ENCODE peak calls at places on chromosomes 12 and 14, in ten cellular contexts. C, N, O, T, P, M, G, F, V and B are unnamed samples.

GRCh38 chr14:91367173-91368171 is 50.1 kb downstream of the CCDC88C start:
- DNase-seq in O (peak), P (no peak), N (no peak), M (no peak), C (no peak), F (no peak), T (no peak), G (no peak), V (no peak), B (peak)

GRCh38 chr12:46963977-46964376 is 115.4 kb upstream of the PCED1B start:
- DNase-seq in P (no peak), T (peak), F (peak), C (peak), G (no peak), M (no peak), N (no peak), V (no peak), O (no peak), B (peak)

GRCh38 chr12:92987846-92988621 is 58.9 kb upstream of the EEA1 start:
- DNase-seq in M (no peak), O (no peak), P (no peak), C (no peak), G (no peak), F (peak), N (no peak), T (no peak), V (no peak), B (no peak)

GRCh38 chr12:79019672-79020071 is 155.1 kb downstream of the SYT1 start:
- DNase-seq in V (no peak), M (no peak), N (no peak), F (no peak), O (no peak), C (no peak), P (no peak), G (no peak), T (no peak), B (no peak)

GRCh38 chr12:52137746-52138145 is 54.1 kb downstream of the KRT80 start:
- DNase-seq in V (no peak), N (no peak), T (no peak), O (no peak), P (no peak), M (peak), C (no peak), G (no peak), F (no peak), B (no peak)

GRCh38 chr14:96554315-96554910 is 52.2 kb downstream of the PAPOLA start:
- DNase-seq in V (no peak), P (no peak), F (no peak), M (no peak), G (no peak), C (no peak), N (no peak), O (no peak), T (no peak), B (no peak)

GRCh38 chr14:75282166-75282547 is 3.5 kb downstream of the FOS start:
- DNase-seq in T (no peak), N (no peak), C (peak), V (no peak), F (no peak), G (no peak), P (no peak), O (no peak), M (no peak), B (peak)

GRCh38 chr12:13362260-13362841 is 165.8 kb downstream of the EMP1 start:
- DNase-seq in O (peak), T (peak), C (peak), P (no peak), V (peak), M (peak), N (peak), G (peak), F (peak), B (peak)

GRCh38 chr14:67526676-67527459 is 6.2 kb upstream of the PLEKHH1 start:
- DNase-seq in N (peak), C (peak), V (peak), T (peak), F (peak), M (no peak), G (peak), O (peak), P (no peak), B (peak)

GRCh38 chr12:22271036-22271435 is 63.5 kb downstream of the ST8SIA1 start:
- DNase-seq in G (no peak), P (peak), T (no peak), N (no peak), O (peak), F (no peak), V (no peak), C (peak), M (no peak), B (peak)

GRCh38 chr14:60734465-60735242 is at the start of gene MNAT1:
- DNase-seq in F (peak), O (peak), V (peak), T (peak), G (peak), P (peak), C (peak), N (peak), M (peak), B (peak)

GRCh38 chr14:104688755-104689619 is at the start of gene INF2:
- DNase-seq in M (peak), N (peak), C (peak), G (peak), F (peak), O (no peak), V (no peak), T (peak), P (no peak), B (peak)

GRCh38 chr12:12534134-12534866 is 28.4 kb downstream of the DUSP16 start:
- DNase-seq in N (no peak), G (no peak), C (no peak), V (no peak), F (no peak), O (no peak), P (no peak), T (peak), M (no peak), B (no peak)

DNA sequence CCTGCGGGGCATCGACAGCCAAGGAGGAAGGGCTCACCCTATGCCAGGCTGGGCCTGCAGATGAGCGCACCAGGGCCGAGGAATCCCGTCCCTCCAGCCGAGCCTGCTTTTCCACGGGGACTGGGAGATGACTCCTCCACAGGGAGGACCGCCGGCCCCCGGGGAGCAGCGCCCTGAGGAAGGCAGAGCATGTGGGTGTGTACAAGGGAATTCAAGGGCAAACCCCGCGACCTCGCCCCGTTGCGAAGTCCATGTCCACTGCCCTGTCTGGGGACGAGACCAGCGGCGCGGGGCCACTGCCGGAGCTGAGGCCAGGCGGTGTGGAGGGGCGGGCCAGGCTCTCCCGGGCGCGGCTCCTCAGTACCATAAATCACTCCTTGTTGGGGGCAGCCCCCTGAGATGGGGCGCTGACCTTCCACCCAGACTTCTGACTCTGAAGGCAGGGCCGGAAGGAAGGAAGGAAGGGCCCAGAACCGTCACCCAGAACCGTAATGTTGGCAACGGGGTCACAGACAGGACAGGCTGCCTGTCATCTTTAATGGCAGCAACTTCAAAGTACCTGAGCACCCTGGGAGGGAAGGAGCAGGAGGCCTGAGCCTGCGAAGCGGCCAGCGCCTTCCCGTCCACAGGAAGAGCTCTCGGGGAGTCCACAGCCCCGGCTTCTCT is 52.6 kb downstream of the RNF34 start:
- DNase-seq in T (no peak), F (no peak), G (no peak), C (no peak), O (no peak), V (no peak), N (peak), P (no peak), M (no peak), B (no peak)
- H3K4me3 ChIP-seq in T (no peak), F (no peak), G (no peak), C (peak), O (no peak), V (no peak), N (peak), P (no peak), M (no peak), B (no peak)

GRCh38 chr12:6945613-6946012 is 1.8 kb downstream of the C12orf57 start:
- DNase-seq in O (no peak), P (no peak), F (no peak), C (no peak), G (no peak), N (no peak), M (no peak), T (no peak), V (no peak), B (no peak)
- H3K4me3 ChIP-seq in O (no peak), P (peak), F (no peak), C (no peak), G (peak), N (peak), M (no peak), T (no peak), V (no peak), B (no peak)

GRCh38 chr12:54053625-54054441 is at the start of gene HOXC4:
- DNase-seq in V (no peak), M (no peak), G (no peak), P (no peak), C (no peak), N (no peak), O (no peak), T (peak), F (no peak), B (no peak)

GRCh38 chr12:54052745-54053624 is 650 bp upstream of the HOXC4 start:
- DNase-seq in T (no peak), G (no peak), V (no peak), N (no peak), P (no peak), O (no peak), F (no peak), M (no peak), C (no peak), B (no peak)

GRCh38 chr12:54055522-54055921 is 1.9 kb downstream of the HOXC4 start:
- DNase-seq in P (no peak), O (no peak), T (no peak), C (no peak), M (no peak), G (no peak), F (no peak), V (no peak), N (no peak), B (no peak)

GRCh38 chr12:54056110-54056509 is 2.5 kb downstream of the HOXC4 start:
- DNase-seq in N (no peak), O (no peak), P (no peak), G (no peak), T (no peak), V (no peak), M (no peak), C (no peak), F (no peak), B (no peak)

GRCh38 chr12:54054442-54055332 is 1.1 kb downstream of the HOXC4 start:
- DNase-seq in O (no peak), N (no peak), V (no peak), M (no peak), C (no peak), G (no peak), F (no peak), P (no peak), T (no peak), B (no peak)
- H3K4me3 ChIP-seq in O (peak), N (peak), V (peak), M (no peak), C (no peak), G (peak), F (peak), P (no peak), T (peak), B (peak)

GRCh38 chr12:9869307-9870161 is at the start of gene CLEC2B:
- DNase-seq in T (no peak), M (no peak), C (peak), N (no peak), V (no peak), P (peak), O (peak), G (no peak), F (no peak), B (peak)

GRCh38 chr12:9867531-9867930 is 1.6 kb downstream of the CLEC2B start:
- DNase-seq in T (no peak), N (no peak), P (no peak), M (no peak), O (no peak), C (no peak), F (no peak), V (no peak), G (no peak), B (no peak)

GRCh38 chr12:9870311-9870866 is 1.2 kb upstream of the CLEC2B start:
- DNase-seq in V (no peak), F (no peak), N (no peak), T (peak), P (no peak), G (no peak), C (no peak), O (no peak), M (no peak), B (peak)

GRCh38 chr12:9868271-9868815 is 811 bp downstream of the CLEC2B start:
- DNase-seq in G (no peak), P (no peak), V (no peak), T (no peak), F (no peak), M (no peak), O (no peak), N (no peak), C (no peak), B (peak)

GRCh38 chr12:9868951-9869306 is 225 bp downstream of the CLEC2B start:
- DNase-seq in C (no peak), F (no peak), T (no peak), N (no peak), G (no peak), O (no peak), P (no peak), V (no peak), M (no peak), B (no peak)
- H3K4me3 ChIP-seq in C (peak), F (peak), T (peak), N (peak), G (no peak), O (peak), P (peak), V (peak), M (no peak), B (peak)

GRCh38 chr12:109111775-109112491 is 4.5 kb upstream of the ACACB start:
- DNase-seq in O (peak), N (peak), M (peak), C (peak), G (peak), V (peak), P (no peak), F (peak), T (peak), B (peak)
- H3K4me3 ChIP-seq in O (peak), N (peak), M (peak), C (peak), G (no peak), V (peak), P (peak), F (peak), T (peak), B (peak)

GRCh38 chr12:56162468-56163290 is 4.5 kb downstream of the MYL6 start:
- DNase-seq in V (no peak), N (no peak), O (peak), M (no peak), F (no peak), C (no peak), T (no peak), P (no peak), G (peak), B (no peak)

GRCh38 chr12:56163533-56164344 is 5.6 kb downstream of the MYL6 start:
- DNase-seq in M (no peak), V (no peak), C (no peak), T (no peak), G (no peak), F (no peak), N (no peak), O (no peak), P (no peak), B (peak)

GRCh38 chr12:56160894-56161667 is 2.9 kb downstream of the MYL6 start:
- DNase-seq in G (no peak), T (no peak), O (no peak), M (no peak), F (no peak), V (no peak), C (no peak), P (no peak), N (no peak), B (no peak)

GRCh38 chr12:56160160-56160763 is 2.1 kb downstream of the MYL6 start:
- DNase-seq in F (no peak), M (no peak), C (no peak), V (no peak), N (no peak), O (peak), T (no peak), P (no peak), G (no peak), B (peak)

GRCh38 chr12:56161677-56162351 is 3.7 kb downstream of the MYL6 start:
- DNase-seq in O (no peak), G (no peak), F (no peak), T (no peak), C (no peak), N (no peak), V (no peak), P (no peak), M (no peak), B (no peak)
- H3K4me3 ChIP-seq in O (peak), G (no peak), F (peak), T (no peak), C (peak), N (no peak), V (no peak), P (peak), M (no peak), B (no peak)